ENCODE peak calls at places on chromosomes 5 and 9, in nine cellular contexts. One of them, this sample, is unnamed.

GRCh38 chr5:82104872-82105271 is 133.0 kb downstream of the ATG10 start:
- DNase-seq in upper lobe of left lung: no peak
- DNase-seq in brain microvascular endothelial cell: no peak
- DNase-seq in tibial artery: no peak
- DNase-seq in upper lobe of right lung: no peak
- DNase-seq in fibroblast of the aortic adventitia: no peak
- DNase-seq in astrocyte of the spinal cord: no peak
- DNase-seq in GM23338: no peak
- DNase-seq in A549: no peak
- DNase-seq in this sample: no peak

GRCh38 chr5:135234242-135235000 is 164.6 kb downstream of the MACROH2A1 start:
- DNase-seq in upper lobe of left lung: peak; percentile 18
- DNase-seq in brain microvascular endothelial cell: no peak
- DNase-seq in tibial artery: peak; percentile 31
- DNase-seq in upper lobe of right lung: peak; percentile 36
- DNase-seq in fibroblast of the aortic adventitia: no peak
- DNase-seq in astrocyte of the spinal cord: no peak
- DNase-seq in GM23338: no peak
- DNase-seq in A549: no peak
- DNase-seq in this sample: no peak

GRCh38 chr5:98173334-98173733 is 600.1 kb upstream of the RGMB start:
- DNase-seq in upper lobe of left lung: no peak
- DNase-seq in brain microvascular endothelial cell: peak; percentile 47
- DNase-seq in tibial artery: no peak
- DNase-seq in upper lobe of right lung: no peak
- DNase-seq in fibroblast of the aortic adventitia: peak; percentile 81
- DNase-seq in astrocyte of the spinal cord: peak; percentile 58
- DNase-seq in GM23338: no peak
- DNase-seq in A549: no peak
- DNase-seq in this sample: peak; percentile 50

GRCh38 chr5:173458819-173459218 is 130.6 kb upstream of the STC2 start:
- DNase-seq in upper lobe of left lung: no peak
- DNase-seq in brain microvascular endothelial cell: peak; percentile 48
- DNase-seq in tibial artery: no peak
- DNase-seq in upper lobe of right lung: no peak
- DNase-seq in fibroblast of the aortic adventitia: peak; percentile 78
- DNase-seq in astrocyte of the spinal cord: no peak
- DNase-seq in GM23338: no peak
- DNase-seq in A549: no peak
- DNase-seq in this sample: peak; percentile 44

GRCh38 chr5:73592546-73592945 is 27.0 kb downstream of the UTP15 start:
- DNase-seq in upper lobe of left lung: no peak
- DNase-seq in brain microvascular endothelial cell: no peak
- DNase-seq in tibial artery: no peak
- DNase-seq in upper lobe of right lung: no peak
- DNase-seq in fibroblast of the aortic adventitia: peak; percentile 53
- DNase-seq in astrocyte of the spinal cord: peak; percentile 24
- DNase-seq in GM23338: no peak
- DNase-seq in A549: no peak
- DNase-seq in this sample: peak; percentile 32

GRCh38 chr5:81825237-81825636 is 74.3 kb upstream of the SSBP2 start:
- DNase-seq in upper lobe of left lung: peak; percentile 51
- DNase-seq in brain microvascular endothelial cell: peak; percentile 57
- DNase-seq in tibial artery: peak; percentile 88
- DNase-seq in upper lobe of right lung: no peak
- DNase-seq in fibroblast of the aortic adventitia: peak; percentile 85
- DNase-seq in astrocyte of the spinal cord: peak; percentile 76
- DNase-seq in GM23338: no peak
- DNase-seq in A549: peak; percentile 21
- DNase-seq in this sample: peak; percentile 95

GRCh38 chr9:118059520-118060278 is 355.5 kb downstream of the TLR4 start:
- DNase-seq in upper lobe of left lung: peak; percentile 20
- DNase-seq in brain microvascular endothelial cell: peak; percentile 1
- DNase-seq in tibial artery: no peak
- DNase-seq in upper lobe of right lung: no peak
- DNase-seq in fibroblast of the aortic adventitia: peak; percentile 11
- DNase-seq in astrocyte of the spinal cord: peak; percentile 37
- DNase-seq in GM23338: peak; percentile 77
- DNase-seq in A549: no peak
- DNase-seq in this sample: no peak

GRCh38 chr5:119743927-119744326 is 114.6 kb downstream of the FAM170A start:
- DNase-seq in upper lobe of left lung: no peak
- DNase-seq in brain microvascular endothelial cell: peak; percentile 53
- DNase-seq in tibial artery: no peak
- DNase-seq in upper lobe of right lung: no peak
- DNase-seq in fibroblast of the aortic adventitia: peak; percentile 40
- DNase-seq in astrocyte of the spinal cord: no peak
- DNase-seq in GM23338: peak; percentile 88
- DNase-seq in A549: peak; percentile 6
- DNase-seq in this sample: no peak

GRCh38 chr5:25006734-25007133 is 362.0 kb upstream of the CDH10 start:
- DNase-seq in upper lobe of left lung: no peak
- DNase-seq in brain microvascular endothelial cell: no peak
- DNase-seq in tibial artery: no peak
- DNase-seq in upper lobe of right lung: no peak
- DNase-seq in fibroblast of the aortic adventitia: peak; percentile 3
- DNase-seq in astrocyte of the spinal cord: peak; percentile 51
- DNase-seq in GM23338: peak; percentile 76
- DNase-seq in A549: no peak
- DNase-seq in this sample: no peak

GRCh38 chr9:137435381-137435891 is 5.7 kb downstream of the ENTPD8 start:
- DNase-seq in upper lobe of left lung: no peak
- DNase-seq in brain microvascular endothelial cell: no peak
- DNase-seq in tibial artery: no peak
- DNase-seq in upper lobe of right lung: peak; percentile 59
- DNase-seq in fibroblast of the aortic adventitia: no peak
- DNase-seq in astrocyte of the spinal cord: no peak
- DNase-seq in GM23338: no peak
- DNase-seq in A549: no peak
- DNase-seq in this sample: no peak

GRCh38 chr9:88011005-88011766 is 36.9 kb upstream of the CDK20 start:
- DNase-seq in upper lobe of left lung: no peak
- DNase-seq in brain microvascular endothelial cell: no peak
- DNase-seq in tibial artery: no peak
- DNase-seq in upper lobe of right lung: no peak
- DNase-seq in fibroblast of the aortic adventitia: peak; percentile 48
- DNase-seq in astrocyte of the spinal cord: no peak
- DNase-seq in GM23338: peak; percentile 52
- DNase-seq in A549: peak; percentile 43
- DNase-seq in this sample: peak; percentile 20

GRCh38 chr5:148268556-148268955 is at the start of gene SPINK13:
- DNase-seq in upper lobe of left lung: no peak
- DNase-seq in brain microvascular endothelial cell: peak; percentile 49
- DNase-seq in tibial artery: no peak
- DNase-seq in upper lobe of right lung: no peak
- DNase-seq in fibroblast of the aortic adventitia: peak; percentile 52
- DNase-seq in astrocyte of the spinal cord: peak; percentile 80
- DNase-seq in GM23338: no peak
- DNase-seq in A549: no peak
- DNase-seq in this sample: peak; percentile 35

GRCh38 chr5:53407373-53407772 is 73.1 kb upstream of the FST start:
- DNase-seq in upper lobe of left lung: no peak
- DNase-seq in brain microvascular endothelial cell: peak; percentile 83
- DNase-seq in tibial artery: no peak
- DNase-seq in upper lobe of right lung: no peak
- DNase-seq in fibroblast of the aortic adventitia: peak; percentile 66
- DNase-seq in astrocyte of the spinal cord: peak; percentile 69
- DNase-seq in GM23338: no peak
- DNase-seq in A549: no peak
- DNase-seq in this sample: peak; percentile 74

GRCh38 chr9:89304479-89305188 is 6.4 kb upstream of the CKS2 start:
- DNase-seq in upper lobe of left lung: peak; percentile 27
- DNase-seq in brain microvascular endothelial cell: no peak
- DNase-seq in tibial artery: no peak
- DNase-seq in upper lobe of right lung: no peak
- DNase-seq in fibroblast of the aortic adventitia: no peak
- DNase-seq in astrocyte of the spinal cord: no peak
- DNase-seq in GM23338: no peak
- DNase-seq in A549: no peak
- DNase-seq in this sample: no peak
- TF ChIP-seq CTCF in upper lobe of left lung: no peak
- TF ChIP-seq CTCF in brain microvascular endothelial cell: no peak
- TF ChIP-seq CTCF in tibial artery: no peak
- TF ChIP-seq CTCF in upper lobe of right lung: no peak
- TF ChIP-seq CTCF in fibroblast of the aortic adventitia: no peak
- TF ChIP-seq CTCF in astrocyte of the spinal cord: no peak
- TF ChIP-seq CTCF in GM23338: no peak
- TF ChIP-seq CTCF in A549: no peak
- TF ChIP-seq CTCF in this sample: no peak

GRCh38 chr9:75914002-75914401 is 23.5 kb downstream of the PCSK5 start:
- DNase-seq in upper lobe of left lung: no peak
- DNase-seq in brain microvascular endothelial cell: no peak
- DNase-seq in tibial artery: no peak
- DNase-seq in upper lobe of right lung: no peak
- DNase-seq in fibroblast of the aortic adventitia: no peak
- DNase-seq in astrocyte of the spinal cord: no peak
- DNase-seq in GM23338: no peak
- DNase-seq in A549: no peak
- DNase-seq in this sample: no peak

GRCh38 chr9:75914936-75915335 is 24.5 kb downstream of the PCSK5 start:
- DNase-seq in upper lobe of left lung: no peak
- DNase-seq in brain microvascular endothelial cell: no peak
- DNase-seq in tibial artery: no peak
- DNase-seq in upper lobe of right lung: no peak
- DNase-seq in fibroblast of the aortic adventitia: no peak
- DNase-seq in astrocyte of the spinal cord: no peak
- DNase-seq in GM23338: no peak
- DNase-seq in A549: no peak
- DNase-seq in this sample: no peak

GRCh38 chr9:75918154-75918553 is 27.7 kb downstream of the PCSK5 start:
- DNase-seq in upper lobe of left lung: no peak
- DNase-seq in brain microvascular endothelial cell: no peak
- DNase-seq in tibial artery: no peak
- DNase-seq in upper lobe of right lung: no peak
- DNase-seq in fibroblast of the aortic adventitia: no peak
- DNase-seq in astrocyte of the spinal cord: no peak
- DNase-seq in GM23338: no peak
- DNase-seq in A549: no peak
- DNase-seq in this sample: no peak

GRCh38 chr9:75921403-75922127 is 31.1 kb downstream of the PCSK5 start:
- DNase-seq in upper lobe of left lung: no peak
- DNase-seq in brain microvascular endothelial cell: no peak
- DNase-seq in tibial artery: no peak
- DNase-seq in upper lobe of right lung: no peak
- DNase-seq in fibroblast of the aortic adventitia: no peak
- DNase-seq in astrocyte of the spinal cord: no peak
- DNase-seq in GM23338: no peak
- DNase-seq in A549: no peak
- DNase-seq in this sample: no peak

DNA sequence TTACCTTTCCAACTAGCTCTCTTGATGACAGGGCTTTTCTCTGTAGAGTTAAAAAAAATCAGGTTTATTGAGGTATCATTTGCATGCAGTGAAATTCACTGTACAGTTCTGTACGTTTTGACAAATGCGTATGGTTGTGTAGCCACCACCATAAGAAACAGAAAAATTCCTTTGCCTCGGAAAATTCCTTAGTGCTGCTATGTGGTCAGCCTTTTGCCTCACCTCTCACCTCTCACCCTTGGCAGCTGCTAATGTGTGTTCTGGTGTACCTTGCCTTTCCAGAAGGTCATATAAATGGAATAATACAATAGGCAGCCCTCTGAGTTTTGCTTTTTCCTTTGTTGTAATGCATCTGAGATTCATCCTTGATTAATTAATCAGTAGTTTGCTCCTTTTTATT is 28.4 kb downstream of the PCSK5 start:
- DNase-seq in upper lobe of left lung: no peak
- DNase-seq in brain microvascular endothelial cell: no peak
- DNase-seq in tibial artery: no peak
- DNase-seq in upper lobe of right lung: no peak
- DNase-seq in fibroblast of the aortic adventitia: no peak
- DNase-seq in astrocyte of the spinal cord: no peak
- DNase-seq in GM23338: no peak
- DNase-seq in A549: no peak
- DNase-seq in this sample: no peak
- TF ChIP-seq CTCF in upper lobe of left lung: no peak
- TF ChIP-seq CTCF in brain microvascular endothelial cell: no peak
- TF ChIP-seq CTCF in tibial artery: no peak
- TF ChIP-seq CTCF in upper lobe of right lung: no peak
- TF ChIP-seq CTCF in fibroblast of the aortic adventitia: no peak
- TF ChIP-seq CTCF in astrocyte of the spinal cord: no peak
- TF ChIP-seq CTCF in GM23338: no peak
- TF ChIP-seq CTCF in A549: no peak
- TF ChIP-seq CTCF in this sample: no peak

DNA sequence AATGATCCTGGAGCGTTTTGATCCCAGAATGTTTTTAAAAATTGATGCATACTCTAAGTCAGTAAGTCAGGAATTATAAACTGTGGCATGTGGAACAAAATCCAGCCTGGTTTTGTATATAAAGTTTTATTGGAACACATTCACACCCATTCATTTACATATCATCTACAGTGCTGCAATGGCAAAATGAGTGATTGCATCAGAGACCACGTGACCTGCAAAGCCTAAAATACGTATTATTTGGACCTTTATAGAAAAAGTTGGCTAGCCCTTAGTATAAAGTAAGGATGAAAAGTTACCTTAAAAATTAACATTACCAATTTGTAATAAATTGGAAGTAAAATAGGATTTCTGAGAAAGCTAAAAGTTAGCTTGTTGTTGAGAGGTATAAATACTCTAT is 95.0 kb downstream of the PCSK5 start:
- DNase-seq in upper lobe of left lung: no peak
- DNase-seq in brain microvascular endothelial cell: no peak
- DNase-seq in tibial artery: no peak
- DNase-seq in upper lobe of right lung: no peak
- DNase-seq in fibroblast of the aortic adventitia: no peak
- DNase-seq in astrocyte of the spinal cord: no peak
- DNase-seq in GM23338: no peak
- DNase-seq in A549: no peak
- DNase-seq in this sample: no peak
- TF ChIP-seq CTCF in upper lobe of left lung: no peak
- TF ChIP-seq CTCF in brain microvascular endothelial cell: no peak
- TF ChIP-seq CTCF in tibial artery: no peak
- TF ChIP-seq CTCF in upper lobe of right lung: no peak
- TF ChIP-seq CTCF in fibroblast of the aortic adventitia: no peak
- TF ChIP-seq CTCF in astrocyte of the spinal cord: no peak
- TF ChIP-seq CTCF in GM23338: no peak
- TF ChIP-seq CTCF in A549: no peak
- TF ChIP-seq CTCF in this sample: no peak

DNA sequence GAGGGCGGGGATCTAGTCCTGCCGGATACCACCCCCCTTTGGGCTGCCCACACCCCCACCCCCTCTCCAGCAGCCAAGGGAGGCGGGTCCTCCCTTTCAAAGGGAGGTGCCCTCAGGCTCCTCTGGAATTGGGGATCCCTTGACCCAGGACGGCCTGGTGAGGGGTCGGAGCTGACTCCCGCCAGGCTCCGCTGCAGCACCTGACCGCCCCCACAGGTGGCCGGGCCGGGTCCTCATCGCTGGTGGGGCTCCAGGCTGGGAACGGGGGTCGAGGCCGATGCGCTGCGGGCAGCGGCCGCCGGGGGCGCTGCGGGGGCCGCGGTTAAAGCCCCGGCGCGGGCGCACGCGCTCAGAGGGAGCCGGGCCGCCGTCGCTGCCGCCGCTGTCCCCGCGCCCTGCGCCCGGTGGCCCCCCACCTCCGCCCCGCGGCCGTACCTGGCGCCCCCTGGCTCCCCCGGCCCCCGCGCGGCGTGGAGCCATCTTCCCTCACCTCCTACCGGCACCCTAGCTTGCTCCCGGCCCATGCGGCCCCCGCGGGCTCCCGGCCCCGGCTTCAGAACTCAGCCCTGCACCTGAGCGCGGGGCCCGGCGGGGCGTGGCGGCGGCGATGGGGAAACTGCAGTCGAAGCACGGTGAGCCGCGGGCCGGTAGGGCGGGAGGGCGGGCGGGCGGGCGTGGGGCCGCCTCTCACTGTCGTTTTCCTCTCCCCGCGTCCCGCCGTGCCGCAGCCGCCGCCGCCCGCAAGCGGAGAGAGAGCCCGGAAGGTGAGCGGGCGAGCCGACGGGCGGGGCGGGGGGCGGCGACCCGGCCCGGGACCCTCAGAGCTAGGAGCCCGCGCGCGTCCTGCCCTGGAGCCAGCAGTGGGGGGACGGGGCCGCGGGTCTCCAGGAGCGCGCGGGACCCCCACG is at the start of gene NKD2:
- DNase-seq in upper lobe of left lung: no peak
- DNase-seq in brain microvascular endothelial cell: no peak
- DNase-seq in tibial artery: peak; percentile 60
- DNase-seq in upper lobe of right lung: peak; percentile 70
- DNase-seq in fibroblast of the aortic adventitia: no peak
- DNase-seq in astrocyte of the spinal cord: no peak
- DNase-seq in GM23338: peak; percentile 69
- DNase-seq in A549: peak; percentile 75
- DNase-seq in this sample: no peak
- TF ChIP-seq CTCF in upper lobe of left lung: peak; percentile 80
- TF ChIP-seq CTCF in brain microvascular endothelial cell: peak; percentile 28
- TF ChIP-seq CTCF in tibial artery: peak; percentile 29
- TF ChIP-seq CTCF in upper lobe of right lung: peak; percentile 49
- TF ChIP-seq CTCF in fibroblast of the aortic adventitia: peak; percentile 38
- TF ChIP-seq CTCF in astrocyte of the spinal cord: peak; percentile 44
- TF ChIP-seq CTCF in GM23338: peak; percentile 62
- TF ChIP-seq CTCF in A549: peak; percentile 85
- TF ChIP-seq CTCF in this sample: peak; percentile 67